ENCODE peak calls at places on chromosome 11, in five cellular contexts. One of them, this sample, is unnamed.

GRCh38 chr11:128595221-128595620 is 7.9 kb upstream of the ETS1 start:
- DNase-seq in endothelial cell: no peak
- DNase-seq in stimulated activated CD4-positive, alpha-beta T cell treated with anti-CD3 and anti-CD28 coated beads, Interleukin-12 subunit alpha, Interleukin-12 subunit beta, amount 100 ng/mL, for 24 hours: no peak
- DNase-seq in OCI-LY7: no peak
- DNase-seq in amniotic stem cell: no peak
- DNase-seq in this sample: no peak

GRCh38 chr11:69121621-69122336 is 34.0 kb upstream of the SMIM38 start:
- DNase-seq in endothelial cell: no peak
- DNase-seq in stimulated activated CD4-positive, alpha-beta T cell treated with anti-CD3 and anti-CD28 coated beads, Interleukin-12 subunit alpha, Interleukin-12 subunit beta, amount 100 ng/mL, for 24 hours: no peak
- DNase-seq in OCI-LY7: no peak
- DNase-seq in amniotic stem cell: no peak
- DNase-seq in this sample: no peak

GRCh38 chr11:20053572-20053971 is 106.7 kb downstream of the DBX1 start:
- DNase-seq in endothelial cell: no peak
- DNase-seq in stimulated activated CD4-positive, alpha-beta T cell treated with anti-CD3 and anti-CD28 coated beads, Interleukin-12 subunit alpha, Interleukin-12 subunit beta, amount 100 ng/mL, for 24 hours: no peak
- DNase-seq in OCI-LY7: no peak
- DNase-seq in amniotic stem cell: no peak
- DNase-seq in this sample: no peak

GRCh38 chr11:536841-537621 is at the start of gene LRRC56:
- DNase-seq in endothelial cell: peak
- DNase-seq in stimulated activated CD4-positive, alpha-beta T cell treated with anti-CD3 and anti-CD28 coated beads, Interleukin-12 subunit alpha, Interleukin-12 subunit beta, amount 100 ng/mL, for 24 hours: peak
- DNase-seq in OCI-LY7: peak
- DNase-seq in amniotic stem cell: peak
- DNase-seq in this sample: peak

GRCh38 chr11:117095301-117096139 is 2.7 kb downstream of the SIK3 start:
- DNase-seq in endothelial cell: no peak
- DNase-seq in stimulated activated CD4-positive, alpha-beta T cell treated with anti-CD3 and anti-CD28 coated beads, Interleukin-12 subunit alpha, Interleukin-12 subunit beta, amount 100 ng/mL, for 24 hours: no peak
- DNase-seq in OCI-LY7: no peak
- DNase-seq in amniotic stem cell: no peak
- DNase-seq in this sample: no peak

GRCh38 chr11:47213985-47214564 is 699 bp upstream of the DDB2 start:
- DNase-seq in endothelial cell: peak
- DNase-seq in stimulated activated CD4-positive, alpha-beta T cell treated with anti-CD3 and anti-CD28 coated beads, Interleukin-12 subunit alpha, Interleukin-12 subunit beta, amount 100 ng/mL, for 24 hours: peak
- DNase-seq in OCI-LY7: peak
- DNase-seq in amniotic stem cell: no peak
- DNase-seq in this sample: peak

GRCh38 chr11:86888164-86888977 is 66.8 kb downstream of the FZD4 start:
- DNase-seq in endothelial cell: no peak
- DNase-seq in stimulated activated CD4-positive, alpha-beta T cell treated with anti-CD3 and anti-CD28 coated beads, Interleukin-12 subunit alpha, Interleukin-12 subunit beta, amount 100 ng/mL, for 24 hours: no peak
- DNase-seq in OCI-LY7: no peak
- DNase-seq in amniotic stem cell: no peak
- DNase-seq in this sample: no peak

GRCh38 chr11:19428206-19429001 is 187.7 kb upstream of the E2F8 start:
- DNase-seq in endothelial cell: no peak
- DNase-seq in stimulated activated CD4-positive, alpha-beta T cell treated with anti-CD3 and anti-CD28 coated beads, Interleukin-12 subunit alpha, Interleukin-12 subunit beta, amount 100 ng/mL, for 24 hours: no peak
- DNase-seq in OCI-LY7: no peak
- DNase-seq in amniotic stem cell: no peak
- DNase-seq in this sample: no peak

GRCh38 chr11:78231962-78232459 is 43.3 kb downstream of the USP35 start:
- DNase-seq in endothelial cell: no peak
- DNase-seq in stimulated activated CD4-positive, alpha-beta T cell treated with anti-CD3 and anti-CD28 coated beads, Interleukin-12 subunit alpha, Interleukin-12 subunit beta, amount 100 ng/mL, for 24 hours: no peak
- DNase-seq in OCI-LY7: no peak
- DNase-seq in amniotic stem cell: no peak
- DNase-seq in this sample: no peak

This sample was measured in activated naive CD4-positive, alpha-beta T cell.